ENCODE peak calls at places on chromosome 17, in four cellular contexts. One of them, this sample, is unnamed. For H3K36me3, the result is how much of the 10 kb centered on the place peaks cover.

GRCh38 chr17:75159196-75160031 is 5.1 kb upstream of the JPT1 start:
- DNase-seq in brain microvascular endothelial cell: peak
- DNase-seq in esophagus squamous epithelium: no peak
- DNase-seq in thyroid gland: no peak
- DNase-seq in this sample: no peak

GRCh38 chr17:59678946-59679345 is 28.3 kb downstream of the PTRH2 start:
- DNase-seq in thyroid gland: no peak
- DNase-seq in brain microvascular endothelial cell: no peak
- DNase-seq in esophagus squamous epithelium: no peak
- DNase-seq in this sample: no peak

GRCh38 chr17:4895121-4895520 is 4.2 kb upstream of the C17orf107 start:
- DNase-seq in thyroid gland: no peak
- DNase-seq in brain microvascular endothelial cell: no peak
- DNase-seq in esophagus squamous epithelium: no peak
- DNase-seq in this sample: no peak

GRCh38 chr17:18988546-18989173 is 15.9 kb downstream of the FAM83G start:
- DNase-seq in thyroid gland: no peak
- DNase-seq in esophagus squamous epithelium: no peak
- DNase-seq in brain microvascular endothelial cell: no peak
- DNase-seq in this sample: no peak

GRCh38 chr17:47719411-47720152 is 13.5 kb upstream of the TBX21 start:
- DNase-seq in brain microvascular endothelial cell: peak
- DNase-seq in thyroid gland: no peak
- DNase-seq in esophagus squamous epithelium: no peak
- DNase-seq in this sample: no peak

GRCh38 chr17:45228985-45229517 is 7.4 kb downstream of the FMNL1 start:
- DNase-seq in thyroid gland: peak
- DNase-seq in brain microvascular endothelial cell: peak
- DNase-seq in esophagus squamous epithelium: no peak
- DNase-seq in this sample: peak

GRCh38 chr17:45841883-45842525 is 2.7 kb upstream of the SPPL2C start:
- DNase-seq in thyroid gland: no peak
- DNase-seq in brain microvascular endothelial cell: no peak
- DNase-seq in esophagus squamous epithelium: no peak
- DNase-seq in this sample: no peak

GRCh38 chr17:75684924-75685323 is 17.8 kb downstream of the SAP30BP start:
- DNase-seq in thyroid gland: no peak
- DNase-seq in brain microvascular endothelial cell: no peak
- DNase-seq in esophagus squamous epithelium: no peak
- DNase-seq in this sample: no peak

GRCh38 chr17:6101706-6102105 is 31.5 kb downstream of the WSCD1 start:
- DNase-seq in thyroid gland: no peak
- DNase-seq in brain microvascular endothelial cell: no peak
- DNase-seq in esophagus squamous epithelium: no peak
- DNase-seq in this sample: no peak

GRCh38 chr17:31385428-31386285 is 5.8 kb upstream of the RAB11FIP4 start:
- DNase-seq in brain microvascular endothelial cell: no peak
- DNase-seq in thyroid gland: no peak
- DNase-seq in esophagus squamous epithelium: no peak
- DNase-seq in this sample: no peak

DNA sequence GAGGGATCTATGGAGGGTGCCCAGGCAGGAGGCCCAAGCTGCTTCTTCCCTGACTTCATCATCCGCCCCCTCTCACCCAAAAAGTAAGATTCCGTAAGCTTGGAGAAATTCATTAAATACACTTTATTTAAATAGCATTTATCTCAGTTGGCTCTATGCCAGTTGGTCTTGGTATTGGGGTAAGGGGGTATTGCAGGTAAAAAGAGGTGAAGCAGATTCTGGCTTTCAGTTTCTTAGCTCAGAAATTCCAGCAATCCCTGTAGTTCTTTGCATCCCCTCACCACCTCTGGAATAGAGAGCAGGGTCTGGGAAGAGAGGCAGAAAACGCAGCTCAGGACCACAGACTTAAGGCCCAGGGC is 750 bp upstream of the ALDOC start:
- DNase-seq in thyroid gland: no peak
- DNase-seq in brain microvascular endothelial cell: no peak
- DNase-seq in esophagus squamous epithelium: no peak
- DNase-seq in this sample: no peak
- H3K27ac ChIP-seq in thyroid gland: no peak
- H3K27ac ChIP-seq in brain microvascular endothelial cell: no peak
- H3K27ac ChIP-seq in esophagus squamous epithelium: peak
- H3K27ac ChIP-seq in this sample: peak

GRCh38 chr17:7932949-7933348 is 943 bp downstream of the CNTROB start:
- DNase-seq in thyroid gland: peak
- DNase-seq in esophagus squamous epithelium: no peak
- DNase-seq in brain microvascular endothelial cell: peak
- DNase-seq in this sample: no peak
- TF ChIP-seq CTCF in thyroid gland: no peak
- TF ChIP-seq CTCF in esophagus squamous epithelium: peak
- TF ChIP-seq CTCF in brain microvascular endothelial cell: peak
- TF ChIP-seq CTCF in this sample: no peak

DNA sequence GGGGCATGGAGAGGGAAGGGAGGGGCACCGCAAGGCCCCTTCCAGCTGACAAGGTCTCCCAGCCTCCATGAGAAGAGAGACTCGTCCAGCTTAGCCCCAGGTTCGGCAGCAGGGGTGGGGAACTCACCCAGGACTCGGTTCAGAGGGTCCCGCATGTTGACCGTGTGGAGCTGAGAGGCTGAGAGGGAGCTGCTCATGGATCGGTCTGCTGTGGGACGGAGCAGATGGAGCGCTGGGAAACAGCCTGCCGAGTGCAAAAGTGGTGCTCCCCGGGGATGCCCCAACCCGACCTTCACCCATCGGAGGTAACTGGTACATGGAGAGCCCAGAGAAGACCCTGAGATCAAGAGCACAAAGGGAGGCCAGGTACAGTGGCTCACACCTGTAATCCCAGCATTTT is 4.9 kb downstream of the CSF3 start:
- DNase-seq in thyroid gland: no peak
- DNase-seq in esophagus squamous epithelium: no peak
- DNase-seq in brain microvascular endothelial cell: no peak
- DNase-seq in this sample: no peak
- H3K36me3 ChIP-seq in thyroid gland: under half
- H3K36me3 ChIP-seq in esophagus squamous epithelium: half or more
- H3K36me3 ChIP-seq in brain microvascular endothelial cell: under half
- H3K36me3 ChIP-seq in this sample: under half

GRCh38 chr17:57889892-57890856 is 40.3 kb upstream of the MRPS23 start:
- DNase-seq in esophagus squamous epithelium: no peak
- DNase-seq in thyroid gland: peak
- DNase-seq in brain microvascular endothelial cell: peak
- DNase-seq in this sample: peak

GRCh38 chr17:57887161-57887560 is 37.3 kb upstream of the MRPS23 start:
- DNase-seq in thyroid gland: no peak
- DNase-seq in esophagus squamous epithelium: no peak
- DNase-seq in brain microvascular endothelial cell: no peak
- DNase-seq in this sample: no peak

GRCh38 chr17:57890857-57891232 is 41.0 kb upstream of the MRPS23 start:
- DNase-seq in thyroid gland: no peak
- DNase-seq in esophagus squamous epithelium: no peak
- DNase-seq in brain microvascular endothelial cell: no peak
- DNase-seq in this sample: no peak

GRCh38 chr17:57889252-57889651 is 39.4 kb upstream of the MRPS23 start:
- DNase-seq in esophagus squamous epithelium: no peak
- DNase-seq in thyroid gland: no peak
- DNase-seq in brain microvascular endothelial cell: no peak
- DNase-seq in this sample: no peak

GRCh38 chr17:57888311-57889216 is 38.7 kb upstream of the MRPS23 start:
- DNase-seq in thyroid gland: no peak
- DNase-seq in brain microvascular endothelial cell: no peak
- DNase-seq in esophagus squamous epithelium: no peak
- DNase-seq in this sample: no peak
- H3K27ac ChIP-seq in thyroid gland: no peak
- H3K27ac ChIP-seq in brain microvascular endothelial cell: no peak
- H3K27ac ChIP-seq in esophagus squamous epithelium: peak
- H3K27ac ChIP-seq in this sample: peak

GRCh38 chr17:81510798-81511549 is 1.6 kb downstream of the ACTG1 start:
- DNase-seq in thyroid gland: peak
- DNase-seq in brain microvascular endothelial cell: no peak
- DNase-seq in esophagus squamous epithelium: no peak
- DNase-seq in this sample: no peak
- TF ChIP-seq CTCF in thyroid gland: no peak
- TF ChIP-seq CTCF in brain microvascular endothelial cell: no peak
- TF ChIP-seq CTCF in esophagus squamous epithelium: no peak
- TF ChIP-seq CTCF in this sample: no peak